ENCODE peak calls at places on chromosomes 4 and X, in eight cellular contexts. One of them, this sample, is unnamed.

GRCh38 chr4:39528056-39528465 is 822 bp upstream of the UGDH start:
- DNase-seq in HCT116: no peak
- DNase-seq in H9: no peak
- DNase-seq in neural crest cell: no peak
- DNase-seq in astrocyte: peak; percentile 72
- DNase-seq in GM20000: no peak
- DNase-seq in foreskin fibroblast: peak; percentile 94
- DNase-seq in cardiac fibroblast: peak; percentile 88
- DNase-seq in this sample: peak; percentile 86

GRCh38 chrX:63747331-63747730 is 37.7 kb downstream of the ARHGEF9 start:
- DNase-seq in HCT116: no peak
- DNase-seq in H9: no peak
- DNase-seq in neural crest cell: no peak
- DNase-seq in astrocyte: peak; percentile 70
- DNase-seq in GM20000: no peak
- DNase-seq in foreskin fibroblast: peak; percentile 52
- DNase-seq in cardiac fibroblast: peak; percentile 71
- DNase-seq in this sample: peak; percentile 18

GRCh38 chr4:166491635-166492034 is 618.6 kb downstream of the TLL1 start:
- DNase-seq in HCT116: no peak
- DNase-seq in H9: no peak
- DNase-seq in neural crest cell: no peak
- DNase-seq in astrocyte: no peak
- DNase-seq in GM20000: no peak
- DNase-seq in foreskin fibroblast: no peak
- DNase-seq in cardiac fibroblast: no peak
- DNase-seq in this sample: no peak

GRCh38 chr4:113278324-113278934 is 229.0 kb downstream of the ANK2 start:
- DNase-seq in HCT116: peak; percentile 76
- DNase-seq in H9: peak; percentile 80
- DNase-seq in neural crest cell: peak; percentile 78
- DNase-seq in astrocyte: peak; percentile 55
- DNase-seq in GM20000: peak; percentile 70
- DNase-seq in foreskin fibroblast: peak; percentile 51
- DNase-seq in cardiac fibroblast: peak; percentile 91
- DNase-seq in this sample: peak; percentile 49

GRCh38 chrX:17488036-17488435 is 113.0 kb downstream of the NHS start:
- DNase-seq in HCT116: no peak
- DNase-seq in H9: no peak
- DNase-seq in neural crest cell: no peak
- DNase-seq in astrocyte: peak; percentile 33
- DNase-seq in GM20000: no peak
- DNase-seq in foreskin fibroblast: no peak
- DNase-seq in cardiac fibroblast: peak; percentile 29
- DNase-seq in this sample: no peak

GRCh38 chr4:25725870-25726269 is 70.2 kb downstream of the SLC34A2 start:
- DNase-seq in HCT116: no peak
- DNase-seq in H9: no peak
- DNase-seq in neural crest cell: no peak
- DNase-seq in astrocyte: no peak
- DNase-seq in GM20000: no peak
- DNase-seq in foreskin fibroblast: no peak
- DNase-seq in cardiac fibroblast: no peak
- DNase-seq in this sample: no peak

GRCh38 chr4:158895797-158896442 is 127.1 kb downstream of the FNIP2 start:
- DNase-seq in HCT116: no peak
- DNase-seq in H9: peak; percentile 54
- DNase-seq in neural crest cell: no peak
- DNase-seq in astrocyte: no peak
- DNase-seq in GM20000: no peak
- DNase-seq in foreskin fibroblast: no peak
- DNase-seq in cardiac fibroblast: peak; percentile 49
- DNase-seq in this sample: peak; percentile 18

GRCh38 chrX:154357205-154357604 is 17.2 kb downstream of the FLNA start:
- DNase-seq in HCT116: no peak
- DNase-seq in H9: no peak
- DNase-seq in neural crest cell: no peak
- DNase-seq in astrocyte: no peak
- DNase-seq in GM20000: no peak
- DNase-seq in foreskin fibroblast: no peak
- DNase-seq in cardiac fibroblast: no peak
- DNase-seq in this sample: no peak

GRCh38 chrX:119989905-119990408 is 46.4 kb upstream of the NKAP start:
- DNase-seq in HCT116: no peak
- DNase-seq in H9: peak; percentile 33
- DNase-seq in neural crest cell: no peak
- DNase-seq in astrocyte: no peak
- DNase-seq in GM20000: no peak
- DNase-seq in foreskin fibroblast: no peak
- DNase-seq in cardiac fibroblast: no peak
- DNase-seq in this sample: no peak

GRCh38 chr4:110128092-110128989 is 70.1 kb downstream of the ELOVL6 start:
- DNase-seq in HCT116: no peak
- DNase-seq in H9: no peak
- DNase-seq in neural crest cell: no peak
- DNase-seq in astrocyte: no peak
- DNase-seq in GM20000: no peak
- DNase-seq in foreskin fibroblast: no peak
- DNase-seq in cardiac fibroblast: peak; percentile 27
- DNase-seq in this sample: no peak

GRCh38 chr4:97720869-97721432 is 422.3 kb downstream of the STPG2 start:
- DNase-seq in HCT116: peak; percentile 54
- DNase-seq in H9: no peak
- DNase-seq in neural crest cell: no peak
- DNase-seq in astrocyte: peak; percentile 23
- DNase-seq in GM20000: no peak
- DNase-seq in foreskin fibroblast: no peak
- DNase-seq in cardiac fibroblast: peak; percentile 56
- DNase-seq in this sample: no peak

GRCh38 chr4:26594778-26595177 is 10.9 kb downstream of the TBC1D19 start:
- DNase-seq in HCT116: no peak
- DNase-seq in H9: no peak
- DNase-seq in neural crest cell: no peak
- DNase-seq in astrocyte: peak; percentile 10
- DNase-seq in GM20000: no peak
- DNase-seq in foreskin fibroblast: no peak
- DNase-seq in cardiac fibroblast: no peak
- DNase-seq in this sample: no peak

GRCh38 chr4:132344924-132345828 is 803.9 kb upstream of the PCDH10 start:
- DNase-seq in HCT116: no peak
- DNase-seq in H9: no peak
- DNase-seq in neural crest cell: no peak
- DNase-seq in astrocyte: no peak
- DNase-seq in GM20000: no peak
- DNase-seq in foreskin fibroblast: no peak
- DNase-seq in cardiac fibroblast: no peak
- DNase-seq in this sample: no peak

GRCh38 chr4:2361366-2362285 is 56.8 kb downstream of the ZFYVE28 start:
- DNase-seq in HCT116: no peak
- DNase-seq in H9: no peak
- DNase-seq in neural crest cell: no peak
- DNase-seq in astrocyte: no peak
- DNase-seq in GM20000: no peak
- DNase-seq in foreskin fibroblast: no peak
- DNase-seq in cardiac fibroblast: no peak
- DNase-seq in this sample: no peak

GRCh38 chr4:140094701-140095420 is 59.1 kb downstream of the MAML3 start:
- DNase-seq in HCT116: no peak
- DNase-seq in H9: peak; percentile 78
- DNase-seq in neural crest cell: no peak
- DNase-seq in astrocyte: peak; percentile 68
- DNase-seq in GM20000: no peak
- DNase-seq in foreskin fibroblast: no peak
- DNase-seq in cardiac fibroblast: no peak
- DNase-seq in this sample: no peak

GRCh38 chrX:69016220-69016941 is 148.9 kb downstream of the PJA1 start:
- DNase-seq in HCT116: no peak
- DNase-seq in H9: no peak
- DNase-seq in neural crest cell: no peak
- DNase-seq in astrocyte: no peak
- DNase-seq in GM20000: no peak
- DNase-seq in foreskin fibroblast: no peak
- DNase-seq in cardiac fibroblast: no peak
- DNase-seq in this sample: no peak

GRCh38 chr4:122796801-122797404 is 29.7 kb upstream of the FGF2 start:
- DNase-seq in HCT116: no peak
- DNase-seq in H9: peak; percentile 86
- DNase-seq in neural crest cell: no peak
- DNase-seq in astrocyte: no peak
- DNase-seq in GM20000: no peak
- DNase-seq in foreskin fibroblast: no peak
- DNase-seq in cardiac fibroblast: no peak
- DNase-seq in this sample: peak; percentile 31

GRCh38 chr4:125313497-125313896 is 1.3 kb upstream of the FAT4 start:
- DNase-seq in HCT116: peak; percentile 85
- DNase-seq in H9: peak; percentile 64
- DNase-seq in neural crest cell: peak; percentile 57
- DNase-seq in astrocyte: peak; percentile 73
- DNase-seq in GM20000: peak; percentile 66
- DNase-seq in foreskin fibroblast: peak; percentile 86
- DNase-seq in cardiac fibroblast: peak; percentile 94
- DNase-seq in this sample: peak; percentile 90

GRCh38 chr4:4390521-4391240 is 3.8 kb downstream of the NSG1 start:
- DNase-seq in HCT116: no peak
- DNase-seq in H9: no peak
- DNase-seq in neural crest cell: no peak
- DNase-seq in astrocyte: no peak
- DNase-seq in GM20000: no peak
- DNase-seq in foreskin fibroblast: no peak
- DNase-seq in cardiac fibroblast: no peak
- DNase-seq in this sample: no peak

GRCh38 chrX:118698516-118699247 is 28.7 kb upstream of the IL13RA1 start:
- DNase-seq in HCT116: no peak
- DNase-seq in H9: no peak
- DNase-seq in neural crest cell: no peak
- DNase-seq in astrocyte: no peak
- DNase-seq in GM20000: no peak
- DNase-seq in foreskin fibroblast: peak; percentile 21
- DNase-seq in cardiac fibroblast: no peak
- DNase-seq in this sample: peak; percentile 34

DNA sequence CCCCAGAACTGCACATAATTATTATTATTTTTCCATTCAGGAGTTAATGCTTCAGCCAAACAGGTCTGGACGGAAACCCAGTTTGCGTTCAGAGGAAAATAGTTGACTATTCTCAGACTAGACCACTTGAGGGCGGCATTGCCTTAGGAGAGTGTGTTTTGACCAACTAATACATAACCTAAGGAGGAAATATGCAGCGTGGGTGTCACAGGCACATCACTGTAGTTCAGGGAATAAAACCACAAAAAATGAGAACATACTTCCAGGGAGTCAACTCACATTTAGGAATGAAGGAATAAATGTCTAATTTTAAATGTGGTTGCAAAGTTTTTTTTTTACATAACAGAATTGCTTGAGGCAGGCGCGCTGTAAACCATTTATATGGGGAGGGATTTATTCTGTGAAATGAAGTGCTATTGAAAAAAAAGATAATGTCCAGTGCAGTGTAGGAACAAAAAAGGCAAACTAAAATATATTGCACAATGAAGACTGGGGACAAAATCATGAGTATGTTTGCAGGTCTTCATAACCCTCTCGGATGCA is 93.3 kb downstream of the SYNPO2 start:
- DNase-seq in HCT116: peak; percentile 55
- DNase-seq in H9: peak; percentile 50
- DNase-seq in neural crest cell: peak; percentile 60
- DNase-seq in astrocyte: peak; percentile 95
- DNase-seq in GM20000: peak; percentile 82
- DNase-seq in foreskin fibroblast: peak; percentile 81
- DNase-seq in cardiac fibroblast: peak; percentile 88
- DNase-seq in this sample: peak; percentile 95
- TF ChIP-seq CTCF in HCT116: peak; percentile 85
- TF ChIP-seq CTCF in H9: peak; percentile 85
- TF ChIP-seq CTCF in neural crest cell: peak; percentile 87
- TF ChIP-seq CTCF in astrocyte: peak; percentile 82
- TF ChIP-seq CTCF in GM20000: peak; percentile 70
- TF ChIP-seq CTCF in foreskin fibroblast: peak; percentile 59
- TF ChIP-seq CTCF in cardiac fibroblast: peak; percentile 65
- TF ChIP-seq CTCF in this sample: peak; percentile 89

DNA sequence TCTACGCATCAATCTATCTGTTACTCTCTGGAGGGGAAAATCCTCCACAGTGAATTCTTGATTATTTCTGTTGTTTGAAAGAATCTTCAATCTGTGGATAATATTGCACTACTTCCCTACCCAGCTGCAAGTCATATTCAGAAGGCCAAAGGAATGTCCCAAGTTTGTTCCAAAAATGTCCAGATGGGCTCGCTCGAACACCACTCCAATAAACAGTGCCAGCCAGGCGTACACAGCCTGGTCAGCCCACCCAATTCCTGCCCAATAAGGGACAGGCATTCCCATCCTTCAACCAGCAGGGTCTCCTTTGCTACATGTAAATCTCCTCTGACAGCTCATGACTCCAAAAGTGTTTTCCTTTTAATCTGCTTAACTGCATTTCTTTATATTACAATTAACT is 80.7 kb upstream of the GPM6B start:
- DNase-seq in HCT116: no peak
- DNase-seq in H9: no peak
- DNase-seq in neural crest cell: no peak
- DNase-seq in astrocyte: no peak
- DNase-seq in GM20000: no peak
- DNase-seq in foreskin fibroblast: peak; percentile 18
- DNase-seq in cardiac fibroblast: peak; percentile 15
- DNase-seq in this sample: no peak
- TF ChIP-seq CTCF in HCT116: no peak
- TF ChIP-seq CTCF in H9: no peak
- TF ChIP-seq CTCF in neural crest cell: no peak
- TF ChIP-seq CTCF in astrocyte: no peak
- TF ChIP-seq CTCF in GM20000: no peak
- TF ChIP-seq CTCF in foreskin fibroblast: no peak
- TF ChIP-seq CTCF in cardiac fibroblast: no peak
- TF ChIP-seq CTCF in this sample: no peak

DNA sequence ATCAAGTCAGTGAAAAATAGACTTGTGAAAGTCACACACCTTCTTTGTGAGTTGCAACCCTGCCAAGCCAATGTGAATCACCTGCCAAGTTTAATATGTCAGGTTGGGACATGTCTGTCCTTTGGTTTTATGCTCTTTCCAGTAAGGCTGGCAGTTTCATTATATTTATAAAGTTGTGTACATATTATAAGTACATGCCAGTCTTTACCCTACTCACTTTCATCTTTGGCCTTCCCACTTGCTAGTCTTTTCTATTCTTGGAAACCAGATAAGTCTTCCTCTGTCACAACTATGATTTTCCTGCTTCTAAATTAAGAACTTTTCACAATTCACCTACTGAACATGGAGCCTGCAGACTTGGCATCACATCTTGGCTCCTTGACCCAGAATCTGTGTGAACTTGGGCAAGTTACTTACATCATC is 680.7 kb upstream of the BOD1L1 start:
- DNase-seq in HCT116: no peak
- DNase-seq in H9: no peak
- DNase-seq in neural crest cell: no peak
- DNase-seq in astrocyte: no peak
- DNase-seq in GM20000: no peak
- DNase-seq in foreskin fibroblast: no peak
- DNase-seq in cardiac fibroblast: no peak
- DNase-seq in this sample: no peak
- TF ChIP-seq CTCF in HCT116: no peak
- TF ChIP-seq CTCF in H9: no peak
- TF ChIP-seq CTCF in neural crest cell: no peak
- TF ChIP-seq CTCF in astrocyte: no peak
- TF ChIP-seq CTCF in GM20000: no peak
- TF ChIP-seq CTCF in foreskin fibroblast: no peak
- TF ChIP-seq CTCF in cardiac fibroblast: no peak
- TF ChIP-seq CTCF in this sample: no peak

GRCh38 chr4:47463235-47463956 is at the start of gene COMMD8:
- DNase-seq in HCT116: peak; percentile 89
- DNase-seq in H9: peak; percentile 98
- DNase-seq in neural crest cell: peak; percentile 92
- DNase-seq in astrocyte: peak; percentile 88
- DNase-seq in GM20000: peak; percentile 94
- DNase-seq in foreskin fibroblast: peak; percentile 91
- DNase-seq in cardiac fibroblast: peak; percentile 97
- DNase-seq in this sample: peak; percentile 94
- TF ChIP-seq CTCF in HCT116: no peak
- TF ChIP-seq CTCF in H9: peak; percentile 33
- TF ChIP-seq CTCF in neural crest cell: peak; percentile 52
- TF ChIP-seq CTCF in astrocyte: no peak
- TF ChIP-seq CTCF in GM20000: no peak
- TF ChIP-seq CTCF in foreskin fibroblast: peak; percentile 20
- TF ChIP-seq CTCF in cardiac fibroblast: peak; percentile 36
- TF ChIP-seq CTCF in this sample: peak; percentile 59